ENCODE peak calls at places on chromosomes 1 and 21, in four cellular contexts. Y is GM23338, J is pancreas, W is heart left ventricle. O is an unnamed sample.

GRCh38 chr1:162302246-162302645 is 74.4 kb downstream of the SPATA46 start:
- DNase-seq in Y (no peak), J (no peak), W (no peak), O (no peak)

GRCh38 chr1:172574080-172574479 is 41.1 kb downstream of the SUCO start:
- DNase-seq in W (no peak), J (no peak), Y (no peak), O (no peak)

GRCh38 chr1:33086384-33086850 is 5.5 kb downstream of the AZIN2 start:
- DNase-seq in J (peak; percentile 60), Y (peak; percentile 91), W (peak; percentile 81), O (peak; percentile 91)

GRCh38 chr1:74504125-74505065 is 8.0 kb downstream of the LRRC53 start:
- DNase-seq in W (peak; percentile 54), J (peak; percentile 17), Y (peak; percentile 84), O (peak; percentile 78)

GRCh38 chr1:236468625-236469024 is 55.2 kb upstream of the LGALS8 start:
- DNase-seq in Y (peak; percentile 17), W (no peak), J (no peak), O (no peak)

GRCh38 chr1:110235839-110236682 is 25.9 kb downstream of the KCNC4 start:
- DNase-seq in W (no peak), J (no peak), Y (no peak), O (no peak)

GRCh38 chr1:247409869-247410544 is 6.0 kb upstream of the NLRP3 start:
- DNase-seq in J (no peak), Y (no peak), W (no peak), O (no peak)

GRCh38 chr1:236141447-236142357 is 637 bp upstream of the GPR137B start:
- DNase-seq in Y (peak; percentile 83), J (peak; percentile 42), W (no peak), O (peak; percentile 72)

GRCh38 chr1:92922378-92923035 is 38.8 kb downstream of the DIPK1A start:
- DNase-seq in W (no peak), Y (no peak), J (no peak), O (no peak)

GRCh38 chr1:223258751-223259177 is 105.2 kb downstream of the SUSD4 start:
- DNase-seq in J (no peak), Y (no peak), W (no peak), O (no peak)

GRCh38 chr1:7387053-7387861 is 383.8 kb upstream of the VAMP3 start:
- DNase-seq in W (no peak), Y (no peak), J (no peak), O (no peak)

GRCh38 chr21:26593800-26594199 is 20.7 kb upstream of the CYYR1 start:
- DNase-seq in J (no peak), W (no peak), Y (no peak), O (no peak)

GRCh38 chr1:201544710-201545109 is 5.8 kb downstream of the NAV1 start:
- DNase-seq in J (no peak), Y (no peak), W (no peak), O (no peak)

GRCh38 chr1:203464226-203464625 is 11.4 kb upstream of the PRELP start:
- DNase-seq in W (peak; percentile 45), Y (no peak), J (no peak), O (no peak)

GRCh38 chr1:226051356-226051755 is 11.2 kb upstream of the H3-3A start:
- DNase-seq in Y (no peak), W (no peak), J (no peak), O (no peak)
- H3K27ac ChIP-seq in Y (no peak overlapping the region), W (no peak overlapping the region), J (no peak overlapping the region), O (no peak overlapping the region)

GRCh38 chr1:85343213-85343611 is 66.8 kb upstream of the BCL10 start:
- DNase-seq in Y (no peak), W (no peak), J (no peak), O (no peak)

GRCh38 chr1:85340427-85340826 is 64.0 kb upstream of the BCL10 start:
- DNase-seq in W (no peak), Y (no peak), J (no peak), O (no peak)

GRCh38 chr1:85344256-85344694 is 67.8 kb upstream of the BCL10 start:
- DNase-seq in Y (peak; percentile 91), W (no peak), J (peak; percentile 44), O (peak; percentile 67)

GRCh38 chr1:85343612-85344255 is 67.3 kb upstream of the BCL10 start:
- DNase-seq in W (no peak), Y (peak; percentile 67), J (no peak), O (no peak)

GRCh38 chr1:85342177-85342576 is 65.7 kb upstream of the BCL10 start:
- DNase-seq in J (no peak), W (no peak), Y (no peak), O (no peak)
- H3K4me1 ChIP-seq in J (peaks cover 17% of the 10 kb centered on the region), W (peaks cover 29% of the 10 kb centered on the region), Y (peaks cover 26% of the 10 kb centered on the region), O (no peaks in the 10 kb centered on the region)

DNA sequence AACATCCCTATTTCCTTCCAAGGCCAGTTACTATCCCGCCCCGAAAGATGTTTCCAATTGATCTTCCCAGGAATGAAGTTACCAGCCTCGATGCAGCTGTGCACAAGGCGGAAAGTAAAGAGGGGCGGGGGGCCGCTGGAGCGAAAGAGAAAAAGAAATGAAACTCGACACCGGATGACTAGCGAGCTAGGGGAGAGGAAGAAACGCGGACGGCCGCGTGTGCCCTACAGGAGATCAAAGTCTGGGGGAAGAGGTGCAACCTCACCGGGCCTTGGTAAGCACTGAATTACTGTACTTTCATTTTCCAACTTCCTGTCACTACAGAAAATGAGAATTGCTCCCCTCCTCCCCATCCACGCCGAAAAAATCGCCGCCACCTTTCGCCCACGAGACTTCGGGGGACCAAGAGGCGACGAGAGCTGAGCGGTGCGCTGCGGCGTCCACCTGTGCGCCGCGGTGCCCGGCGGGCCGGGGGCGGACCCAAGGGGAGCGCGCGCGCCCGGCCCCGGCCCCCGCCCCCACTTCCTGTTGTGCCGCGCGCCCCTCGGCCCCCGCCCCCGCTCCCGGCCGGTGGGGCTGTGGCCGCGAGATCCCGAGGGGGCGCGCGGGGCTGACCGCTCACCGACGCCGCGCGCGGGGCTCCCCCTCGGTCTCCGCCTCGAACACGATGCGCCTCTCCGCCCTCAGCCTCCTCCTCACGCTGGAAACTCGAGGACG is 643 bp downstream of the ELK4 start:
- DNase-seq in W (peak; percentile 59), Y (peak; percentile 95), J (peak; percentile 75), O (peak; percentile 96)
- TF ChIP-seq CTCF in W (no peak), Y (no peak), J (no peak), O (no peak)

DNA sequence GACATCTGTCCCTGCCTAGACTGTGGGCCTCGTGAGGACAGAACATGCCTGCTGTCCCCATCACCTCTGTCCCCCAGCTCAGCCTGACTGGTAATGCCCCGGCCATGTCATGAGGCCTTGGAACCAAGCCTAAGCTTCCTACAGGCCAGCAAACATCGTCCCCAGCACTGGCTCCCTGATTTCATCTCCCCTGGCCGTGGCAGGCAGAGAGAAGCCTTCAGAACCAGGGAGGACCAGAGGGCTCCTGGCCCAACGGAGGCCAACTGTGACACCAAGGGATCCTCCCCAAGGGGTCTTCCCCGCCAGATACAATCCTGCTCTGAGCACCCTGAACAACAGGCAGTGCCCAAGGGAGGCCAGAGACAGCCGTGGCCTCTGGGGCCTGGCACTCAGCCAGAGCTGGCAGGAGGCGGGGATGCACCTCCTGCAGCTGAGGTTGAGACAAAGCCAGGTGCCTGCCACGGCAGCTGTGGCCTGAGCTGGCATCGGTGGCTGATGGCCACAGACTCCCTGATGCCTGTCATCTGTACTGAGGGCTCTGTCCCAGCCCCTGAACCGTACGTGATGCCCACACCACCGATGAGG is 9.9 kb upstream of the NPHP4 start:
- DNase-seq in Y (no peak), W (peak; percentile 76), J (peak; percentile 60), O (no peak)
- H3K27ac ChIP-seq in Y (no peak overlapping the region), W (peak overlapping the region; percentile 92), J (no peak overlapping the region), O (no peak overlapping the region)

DNA sequence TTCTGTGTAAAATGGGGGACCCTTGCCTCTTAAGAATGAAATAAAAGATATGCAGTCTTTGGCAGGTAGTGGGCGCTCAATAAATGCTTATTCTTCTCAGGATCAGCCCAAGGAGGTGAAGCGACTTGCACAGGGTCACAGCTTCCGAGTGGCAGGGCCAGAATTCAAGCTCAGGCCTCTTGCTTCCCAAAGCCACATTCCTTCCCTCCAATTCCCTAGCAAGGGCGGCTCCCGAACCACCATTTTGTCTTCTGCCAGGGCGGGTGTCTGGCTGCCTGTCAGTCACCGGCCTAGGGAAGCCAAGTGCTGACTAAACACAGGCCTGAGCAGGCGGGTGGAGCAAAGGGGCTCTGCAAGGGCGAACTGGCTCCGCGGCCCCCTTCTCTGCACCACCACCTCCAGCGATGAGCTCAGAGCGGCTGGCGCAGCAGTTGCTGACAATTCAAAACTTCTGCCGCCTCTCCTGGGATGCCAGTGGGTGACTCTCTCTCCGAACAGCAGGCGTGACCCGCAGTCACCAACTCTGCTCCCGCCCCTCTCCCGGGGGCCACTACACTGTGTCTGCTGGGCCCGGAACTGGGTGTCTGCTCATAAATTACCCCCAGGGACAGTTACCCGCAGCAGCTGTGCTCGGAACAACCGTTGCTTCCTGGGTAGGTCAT is 10.8 kb downstream of the GPR3 start:
- DNase-seq in J (no peak), Y (peak; percentile 83), W (peak; percentile 81), O (peak; percentile 52)
- H3K4me1 ChIP-seq in J (no peaks in the 10 kb centered on the region), Y (peaks cover 44% of the 10 kb centered on the region), W (peaks cover 87% of the 10 kb centered on the region), O (peaks cover 68% of the 10 kb centered on the region)

GRCh38 chr1:40039245-40039756 is 1.2 kb upstream of the CAP1 start:
- DNase-seq in W (no peak), J (no peak), Y (no peak), O (no peak)
- TF ChIP-seq CTCF in W (no peak), J (no peak), Y (no peak), O (no peak)

GRCh38 chr1:108182854-108183253 is 17.3 kb downstream of the SLC25A24 start:
- DNase-seq in W (no peak), J (no peak), Y (no peak), O (no peak)
- H3K27ac ChIP-seq in W (peak overlapping the region; percentile 55), J (no peak overlapping the region), Y (no peak overlapping the region), O (no peak overlapping the region)

GRCh38 chr1:156263288-156263655 is 15.4 kb upstream of the PAQR6 start:
- DNase-seq in Y (no peak), W (no peak), J (no peak), O (no peak)
- H3K4me1 ChIP-seq in Y (no peaks in the 10 kb centered on the region), W (no peaks in the 10 kb centered on the region), J (no peaks in the 10 kb centered on the region), O (no peaks in the 10 kb centered on the region)

O was measured in neural progenitor cell.